ENCODE peak calls at places on chromosomes 2 and 18, in eight cellular contexts. F is uterus, U is GM20000, P is cardiac muscle cell, M is osteocyte, D is ovary, H is dorsolateral prefrontal cortex, G is choroid plexus epithelial cell. K is an unnamed sample.

GRCh38 chr2:190653231-190653630 is 4.3 kb downstream of the NAB1 start:
- DNase-seq in H (no peak), F (no peak), D (no peak), M (no peak), P (no peak), U (no peak), G (no peak), K (no peak)

GRCh38 chr2:168198476-168199192 is 48.8 kb downstream of the STK39 start:
- DNase-seq in M (no peak), U (no peak), G (peak), D (no peak), H (no peak), P (peak), F (no peak), K (peak)

GRCh38 chr18:52615943-52616342 is 275.9 kb downstream of the DCC start:
- DNase-seq in D (no peak), G (no peak), F (no peak), P (no peak), M (no peak), H (no peak), U (peak), K (no peak)

GRCh38 chr2:144550916-144551315 is 31.0 kb upstream of the ZEB2 start:
- DNase-seq in M (no peak), G (no peak), P (no peak), U (no peak), D (no peak), H (no peak), F (no peak), K (peak)

GRCh38 chr2:210558708-210559107 is 2.3 kb downstream of the CPS1 start:
- DNase-seq in M (no peak), H (no peak), D (no peak), P (peak), F (no peak), G (peak), U (no peak), K (peak)

GRCh38 chr18:49898421-49898820 is 85.1 kb upstream of the ACAA2 start:
- DNase-seq in F (peak), U (peak), G (peak), D (peak), P (peak), M (no peak), H (no peak), K (peak)

GRCh38 chr2:13676269-13676668 is 956.2 kb upstream of the LRATD1 start:
- DNase-seq in H (no peak), D (no peak), M (no peak), F (no peak), P (no peak), G (peak), U (no peak), K (peak)

GRCh38 chr2:110789706-110790105 is 57.3 kb downstream of the ACOXL start:
- DNase-seq in M (peak), F (no peak), D (no peak), H (no peak), G (no peak), P (no peak), U (no peak), K (no peak)

GRCh38 chr18:31125878-31126277 is 23.7 kb upstream of the DSC2 start:
- DNase-seq in P (no peak), D (no peak), U (no peak), F (no peak), G (no peak), H (no peak), M (no peak), K (no peak)

GRCh38 chr2:226664140-226664539 is 135.5 kb downstream of the IRS1 start:
- DNase-seq in G (no peak), H (no peak), M (no peak), U (no peak), P (no peak), F (no peak), D (no peak), K (no peak)

GRCh38 chr2:198098918-198099317 is 294.5 kb downstream of the PLCL1 start:
- DNase-seq in H (peak), D (no peak), U (no peak), G (no peak), F (no peak), P (no peak), M (no peak), K (peak)

GRCh38 chr2:240435457-240435954 is at the start of gene GPC1:
- DNase-seq in P (peak), H (peak), F (peak), U (peak), G (peak), M (no peak), D (peak), K (peak)

GRCh38 chr2:154692927-154693326 is 5.6 kb upstream of the KCNJ3 start:
- DNase-seq in D (no peak), F (no peak), P (peak), U (no peak), M (no peak), G (no peak), H (peak), K (no peak)

GRCh38 chr2:53880756-53881155 is 21.0 kb upstream of the GPR75 start:
- DNase-seq in D (no peak), U (no peak), F (no peak), H (no peak), M (no peak), G (peak), P (peak), K (peak)

GRCh38 chr18:13471971-13472628 is 253.5 kb downstream of the LDLRAD4 start:
- DNase-seq in U (no peak), F (no peak), D (no peak), G (no peak), P (no peak), M (no peak), H (no peak), K (no peak)

GRCh38 chr18:6660334-6660733 is 69.2 kb upstream of the ARHGAP28 start:
- DNase-seq in P (no peak), D (no peak), U (no peak), M (no peak), F (no peak), H (no peak), G (peak), K (no peak)

GRCh38 chr2:37795938-37796337 is 124.5 kb upstream of the CDC42EP3 start:
- DNase-seq in P (no peak), U (no peak), M (no peak), F (no peak), G (peak), D (no peak), H (no peak), K (peak)

GRCh38 chr18:48669180-48669675 is 130.4 kb downstream of the CTIF start:
- DNase-seq in P (no peak), F (no peak), D (no peak), G (no peak), U (no peak), M (no peak), H (no peak), K (no peak)

GRCh38 chr18:40159141-40160017 is 1795.7 kb upstream of the PIK3C3 start:
- DNase-seq in M (no peak), H (no peak), P (peak), G (peak), F (no peak), U (no peak), D (no peak), K (peak)

GRCh38 chr2:68860111-68860510 is 11.1 kb downstream of the BMP10 start:
- DNase-seq in G (no peak), U (no peak), P (no peak), F (no peak), H (no peak), M (no peak), D (no peak), K (no peak)

GRCh38 chr18:34787931-34788532 is 77.9 kb downstream of the DTNA start:
- DNase-seq in M (no peak), U (peak), P (peak), D (peak), H (no peak), F (no peak), G (peak), K (peak)

GRCh38 chr2:179260224-179260623 is 4.4 kb downstream of the SESTD1 start:
- DNase-seq in D (no peak), U (no peak), F (no peak), H (no peak), P (no peak), M (no peak), G (no peak), K (no peak)

GRCh38 chr18:8847900-8848299 is 142.5 kb downstream of the MTCL1 start:
- DNase-seq in G (peak), U (no peak), M (no peak), H (no peak), D (no peak), P (peak), F (no peak), K (peak)

GRCh38 chr2:58767833-58768726 is 527.0 kb upstream of the FANCL start:
- DNase-seq in U (no peak), D (no peak), H (no peak), F (no peak), P (no peak), G (no peak), M (no peak), K (no peak)

GRCh38 chr2:190791347-190791982 is 89.2 kb upstream of the GLS start:
- DNase-seq in P (peak), F (peak), H (peak), M (no peak), D (peak), U (no peak), G (peak), K (peak)

GRCh38 chr2:234435836-234436481 is 60.9 kb downstream of the ARL4C start:
- DNase-seq in D (no peak), M (no peak), P (peak), F (no peak), G (no peak), H (no peak), U (no peak), K (peak)

GRCh38 chr18:35076556-35076955 is 35.3 kb downstream of the MAPRE2 start:
- DNase-seq in U (no peak), G (peak), H (no peak), F (no peak), M (no peak), D (no peak), P (peak), K (peak)

GRCh38 chr2:41941831-41942230 is 106.0 kb upstream of the PKDCC start:
- DNase-seq in F (no peak), M (no peak), G (peak), H (no peak), D (no peak), U (no peak), P (peak), K (peak)

GRCh38 chr2:62806231-62806630 is 100.7 kb downstream of the EHBP1 start:
- DNase-seq in M (no peak), F (no peak), P (peak), D (no peak), G (peak), U (no peak), H (no peak), K (no peak)

GRCh38 chr2:73110622-73111299 is 2.0 kb downstream of the RAB11FIP5 start:
- DNase-seq in P (no peak), G (no peak), H (no peak), D (no peak), U (no peak), F (no peak), M (no peak), K (peak)

GRCh38 chr2:168851674-168852320 is 38.4 kb downstream of the SPC25 start:
- DNase-seq in D (peak), H (peak), U (no peak), P (peak), G (peak), F (no peak), M (no peak), K (peak)

GRCh38 chr2:62743506-62743905 is 38.0 kb downstream of the EHBP1 start:
- DNase-seq in D (no peak), M (no peak), G (no peak), F (no peak), H (no peak), P (no peak), U (no peak), K (no peak)

GRCh38 chr2:170396799-170397459 is 219.0 kb downstream of the MYO3B start:
- DNase-seq in F (no peak), P (peak), G (peak), U (peak), D (no peak), H (no peak), M (no peak), K (peak)

GRCh38 chr2:85917887-85918795 is 29.4 kb upstream of the ST3GAL5 start:
- DNase-seq in H (no peak), P (no peak), G (no peak), F (no peak), D (no peak), U (no peak), M (no peak), K (peak)

GRCh38 chr2:149744845-149745244 is 157.3 kb upstream of the MMADHC start:
- DNase-seq in U (no peak), P (peak), F (no peak), D (no peak), M (no peak), G (peak), H (no peak), K (peak)

GRCh38 chr2:149740490-149740889 is 152.9 kb upstream of the MMADHC start:
- DNase-seq in G (no peak), H (no peak), P (no peak), M (no peak), U (no peak), D (no peak), F (no peak), K (no peak)

GRCh38 chr2:149745396-149745925 is 157.9 kb upstream of the MMADHC start:
- DNase-seq in D (no peak), G (no peak), M (no peak), P (no peak), F (no peak), U (no peak), H (no peak), K (no peak)

GRCh38 chr2:149741646-149742045 is 154.1 kb upstream of the MMADHC start:
- DNase-seq in F (no peak), G (peak), D (no peak), P (peak), M (no peak), H (no peak), U (no peak), K (peak)

DNA sequence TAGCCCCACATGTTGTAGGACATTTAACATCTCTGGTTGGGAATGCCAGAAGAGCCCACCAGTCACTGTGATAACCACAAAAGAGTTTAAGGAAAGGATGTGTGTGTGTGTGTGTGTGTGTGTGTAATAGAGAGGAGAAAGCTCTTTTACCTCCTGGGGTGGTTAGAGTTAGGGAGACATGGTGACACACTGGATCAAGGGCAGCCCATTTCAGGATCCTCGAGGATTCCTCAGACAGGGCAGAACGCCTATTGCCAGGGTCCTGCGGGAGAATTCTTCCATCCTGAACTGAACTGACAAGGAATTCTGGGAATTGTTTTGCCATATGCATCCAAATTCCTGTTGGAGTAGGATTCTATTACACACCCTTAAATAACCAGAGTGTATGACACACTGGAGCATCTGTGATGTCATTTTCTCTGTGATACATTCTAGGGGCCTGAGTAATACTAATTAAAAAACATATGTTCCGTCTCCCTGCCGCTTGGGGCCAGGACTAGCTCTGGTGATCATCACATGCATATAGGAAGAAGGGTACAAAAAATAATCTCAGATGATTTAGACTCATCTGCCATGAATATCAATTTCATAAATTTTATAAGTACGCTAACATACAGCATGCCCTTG is 156.4 kb upstream of the MMADHC start:
- DNase-seq in H (no peak), U (no peak), P (peak), D (no peak), M (no peak), F (no peak), G (peak), K (peak)
- TF ChIP-seq CTCF in H (no peak), U (no peak), P (peak), D (no peak), M (peak), F (no peak), G (no peak), K (peak)

GRCh38 chr2:231364961-231365810 is 30.3 kb upstream of the B3GNT7 start:
- DNase-seq in P (peak), D (no peak), M (no peak), H (peak), F (no peak), G (peak), U (peak), K (peak)
- TF ChIP-seq CTCF in P (no peak), D (no peak), M (no peak), H (no peak), F (no peak), G (no peak), U (no peak), K (no peak)

GRCh38 chr2:108593547-108594098 is 59.4 kb downstream of the LIMS1 start:
- DNase-seq in M (no peak), U (no peak), G (peak), H (no peak), F (no peak), P (peak), D (no peak), K (peak)
- TF ChIP-seq CTCF in M (peak), U (no peak), G (peak), H (no peak), F (no peak), P (peak), D (no peak), K (peak)

GRCh38 chr2:75597949-75598348 is 37.2 kb upstream of the EVA1A start:
- DNase-seq in D (no peak), U (no peak), P (no peak), G (no peak), F (no peak), H (no peak), M (no peak), K (no peak)
- TF ChIP-seq CTCF in D (no peak), U (no peak), P (no peak), G (no peak), F (no peak), H (no peak), M (no peak), K (no peak)

DNA sequence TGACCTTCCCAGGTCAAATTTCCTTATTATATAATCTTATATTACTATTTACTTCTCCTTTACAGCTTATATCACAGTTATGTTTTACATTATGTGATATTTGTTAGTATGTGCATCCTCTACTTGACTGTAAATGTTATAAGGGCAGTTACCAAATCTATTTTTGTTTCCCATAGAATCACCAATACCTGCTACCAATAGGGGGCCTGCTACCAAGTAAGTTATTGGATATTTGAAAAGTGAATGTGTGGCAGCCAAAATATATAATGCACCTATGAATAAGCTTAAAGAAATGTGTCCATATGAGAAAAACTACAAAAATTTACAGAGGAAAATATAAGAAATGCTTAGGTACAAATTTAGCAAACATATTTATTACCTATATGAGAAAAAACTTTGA is 23.9 kb upstream of the CTAGE1 start:
- DNase-seq in U (no peak), M (no peak), P (no peak), D (no peak), F (no peak), G (no peak), H (no peak), K (no peak)
- TF ChIP-seq CTCF in U (no peak), M (no peak), P (no peak), D (no peak), F (no peak), G (no peak), H (no peak), K (no peak)

GRCh38 chr2:204072443-204073324 is 136.1 kb downstream of the ICOS start:
- DNase-seq in P (peak), D (no peak), F (no peak), G (peak), H (no peak), M (no peak), U (peak), K (peak)
- TF ChIP-seq CTCF in P (peak), D (no peak), F (no peak), G (peak), H (peak), M (peak), U (peak), K (peak)

DNA sequence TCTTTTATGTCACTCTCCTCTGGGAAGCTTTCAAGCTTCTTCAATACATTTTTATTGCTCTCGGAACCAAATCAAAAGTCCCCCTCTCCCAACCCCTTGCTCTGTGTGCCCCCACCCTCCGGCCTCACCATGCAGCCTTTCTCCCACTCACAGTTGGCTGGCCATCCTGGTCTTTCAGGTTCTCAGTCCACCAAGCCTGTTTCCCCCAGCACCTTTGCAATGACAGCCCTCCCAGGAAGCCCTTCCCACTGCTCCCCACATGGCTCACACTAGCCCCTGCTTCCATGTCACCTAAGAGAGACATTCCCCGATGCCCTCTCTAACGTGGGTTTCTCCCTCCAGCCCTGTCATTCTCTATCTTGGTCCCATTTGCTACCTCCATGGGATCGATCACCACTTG is 266.6 kb downstream of the SRBD1 start:
- DNase-seq in F (no peak), P (no peak), M (peak), U (no peak), G (no peak), D (no peak), H (no peak), K (no peak)
- TF ChIP-seq CTCF in F (no peak), P (no peak), M (no peak), U (no peak), G (no peak), D (no peak), H (no peak), K (no peak)

K was measured in AG10803.